ENCODE peak calls at places on chromosomes 5 and 9, in seven cellular contexts. T is A673, E is astrocyte, K is breast epithelium, N is thoracic aorta, L is spleen, A is AG10803. Y is an unnamed sample.

GRCh38 chr5:175747539-175748060 is 89.7 kb downstream of the HRH2 start:
- DNase-seq in T (no peak), E (no peak), K (no peak), N (no peak), L (no peak), A (no peak), Y (no peak)

GRCh38 chr9:72304538-72304937 is 60.5 kb downstream of the ZFAND5 start:
- DNase-seq in T (no peak), E (no peak), K (no peak), N (no peak), L (no peak), A (no peak), Y (no peak)

GRCh38 chr5:149999359-149999758 is 1.1 kb downstream of the TIGD6 start:
- DNase-seq in T (no peak), E (no peak), K (no peak), N (no peak), L (no peak), A (no peak), Y (peak)

GRCh38 chr5:68382640-68383039 is 167.1 kb downstream of the PIK3R1 start:
- DNase-seq in T (no peak), E (no peak), K (no peak), N (no peak), L (no peak), A (no peak), Y (peak)

GRCh38 chr5:32814620-32815019 is 103.5 kb downstream of the NPR3 start:
- DNase-seq in T (no peak), E (peak), K (no peak), N (no peak), L (no peak), A (peak), Y (peak)

GRCh38 chr5:112248643-112249042 is 170.4 kb downstream of the EPB41L4A start:
- DNase-seq in T (no peak), E (no peak), K (no peak), N (no peak), L (no peak), A (no peak), Y (no peak)

GRCh38 chr5:80346055-80346454 is 26.3 kb downstream of the SPZ1 start:
- DNase-seq in T (peak), E (no peak), K (no peak), N (no peak), L (no peak), A (no peak), Y (peak)

GRCh38 chr5:19044931-19045695 is 942.9 kb downstream of the CDH18 start:
- DNase-seq in T (no peak), E (no peak), K (no peak), N (no peak), L (no peak), A (no peak), Y (no peak)

GRCh38 chr9:132042324-132042723 is 37.3 kb downstream of the MED27 start:
- DNase-seq in T (peak), E (peak), K (no peak), N (no peak), L (no peak), A (peak), Y (peak)

GRCh38 chr9:93884808-93885207 is 70.3 kb downstream of the BARX1 start:
- DNase-seq in T (no peak), E (no peak), K (no peak), N (no peak), L (no peak), A (no peak), Y (peak)

GRCh38 chr5:76874088-76874581 is 24.3 kb downstream of the S100Z start:
- DNase-seq in T (no peak), E (peak), K (no peak), N (no peak), L (no peak), A (no peak), Y (no peak)

GRCh38 chr5:95939465-95939864 is 22.2 kb downstream of the ELL2 start:
- DNase-seq in T (no peak), E (no peak), K (no peak), N (no peak), L (no peak), A (no peak), Y (no peak)

GRCh38 chr9:18478517-18479361 is 4.8 kb downstream of the ADAMTSL1 start:
- DNase-seq in T (no peak), E (peak), K (no peak), N (no peak), L (no peak), A (peak), Y (no peak)

GRCh38 chr5:55180016-55180415 is 7.0 kb upstream of the CDC20B start:
- DNase-seq in T (no peak), E (no peak), K (no peak), N (no peak), L (no peak), A (no peak), Y (peak)

GRCh38 chr9:33155393-33155792 is 11.7 kb downstream of the B4GALT1 start:
- DNase-seq in T (no peak), E (peak), K (no peak), N (no peak), L (no peak), A (no peak), Y (no peak)

GRCh38 chr5:79255786-79256557 is 20.0 kb downstream of the JMY start:
- DNase-seq in T (peak), E (peak), K (no peak), N (no peak), L (no peak), A (peak), Y (peak)

GRCh38 chr9:93894691-93895079 is 60.5 kb downstream of the BARX1 start:
- DNase-seq in T (no peak), E (no peak), K (peak), N (no peak), L (peak), A (no peak), Y (no peak)

GRCh38 chr5:73201547-73202513 is 28.8 kb downstream of the TMEM174 start:
- DNase-seq in T (peak), E (peak), K (peak), N (no peak), L (peak), A (peak), Y (peak)

GRCh38 chr5:10513501-10514442 is 50.1 kb upstream of the ANKRD33B start:
- DNase-seq in T (peak), E (peak), K (no peak), N (no peak), L (peak), A (peak), Y (no peak)

GRCh38 chr5:10746711-10747110 is 14.3 kb downstream of the DAP start:
- DNase-seq in T (no peak), E (no peak), K (no peak), N (no peak), L (no peak), A (no peak), Y (peak)

GRCh38 chr9:76893395-76893932 is 12.4 kb downstream of the PRUNE2 start:
- DNase-seq in T (no peak), E (peak), K (no peak), N (peak), L (no peak), A (peak), Y (no peak)

GRCh38 chr9:76733096-76733495 is 31.1 kb upstream of the PCA3 start:
- DNase-seq in T (no peak), E (peak), K (no peak), N (no peak), L (no peak), A (peak), Y (no peak)

GRCh38 chr5:164578911-164579310 is 1073.5 kb downstream of the MAT2B start:
- DNase-seq in T (no peak), E (no peak), K (no peak), N (no peak), L (no peak), A (no peak), Y (no peak)

GRCh38 chr9:104287255-104287872 is 193.3 kb downstream of the SMC2 start:
- DNase-seq in T (no peak), E (no peak), K (no peak), N (no peak), L (no peak), A (no peak), Y (no peak)

GRCh38 chr5:81232449-81233079 is 558 bp upstream of the CKMT2 start:
- DNase-seq in T (no peak), E (no peak), K (no peak), N (peak), L (no peak), A (peak), Y (no peak)

GRCh38 chr5:40853632-40854192 is 12.5 kb downstream of the CARD6 start:
- DNase-seq in T (no peak), E (no peak), K (no peak), N (no peak), L (no peak), A (no peak), Y (peak)

GRCh38 chr5:177367323-177367848 is 9.7 kb downstream of the RGS14 start:
- DNase-seq in T (no peak), E (no peak), K (no peak), N (no peak), L (no peak), A (no peak), Y (no peak)
- TF ChIP-seq CTCF in T (no peak), E (no peak), K (no peak), N (no peak), L (no peak), A (peak), Y (no peak)

GRCh38 chr9:98168952-98169488 is 23.4 kb downstream of the CORO2A start:
- DNase-seq in T (no peak), E (peak), K (peak), N (no peak), L (peak), A (no peak), Y (peak)
- H3K4me3 ChIP-seq in T (no peak), E (no peak), K (no peak), N (no peak), L (no peak), A (no peak), Y (no peak)

DNA sequence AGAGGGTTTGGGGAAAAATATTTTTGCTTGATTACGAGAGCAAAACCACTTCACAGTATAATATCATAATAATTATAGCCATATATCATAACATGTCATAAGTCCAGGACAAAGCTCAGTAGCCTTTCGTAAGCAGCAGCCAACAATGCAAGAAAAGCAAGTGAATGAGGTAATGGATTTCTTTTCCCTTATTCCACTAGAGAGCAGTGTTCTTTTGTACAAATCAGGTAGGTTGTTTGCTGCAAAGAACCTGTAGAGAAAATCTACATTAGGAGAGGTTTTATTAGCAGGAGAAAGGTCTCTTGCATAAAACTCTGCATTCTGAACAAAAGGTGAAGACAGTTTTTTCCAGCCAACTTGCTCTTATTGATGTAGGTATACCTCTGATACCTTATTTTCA is 1033.4 kb downstream of the TLE4 start:
- DNase-seq in T (peak), E (peak), K (no peak), N (no peak), L (no peak), A (peak), Y (peak)
- TF ChIP-seq CTCF in T (peak), E (peak), K (no peak), N (peak), L (no peak), A (peak), Y (peak)

DNA sequence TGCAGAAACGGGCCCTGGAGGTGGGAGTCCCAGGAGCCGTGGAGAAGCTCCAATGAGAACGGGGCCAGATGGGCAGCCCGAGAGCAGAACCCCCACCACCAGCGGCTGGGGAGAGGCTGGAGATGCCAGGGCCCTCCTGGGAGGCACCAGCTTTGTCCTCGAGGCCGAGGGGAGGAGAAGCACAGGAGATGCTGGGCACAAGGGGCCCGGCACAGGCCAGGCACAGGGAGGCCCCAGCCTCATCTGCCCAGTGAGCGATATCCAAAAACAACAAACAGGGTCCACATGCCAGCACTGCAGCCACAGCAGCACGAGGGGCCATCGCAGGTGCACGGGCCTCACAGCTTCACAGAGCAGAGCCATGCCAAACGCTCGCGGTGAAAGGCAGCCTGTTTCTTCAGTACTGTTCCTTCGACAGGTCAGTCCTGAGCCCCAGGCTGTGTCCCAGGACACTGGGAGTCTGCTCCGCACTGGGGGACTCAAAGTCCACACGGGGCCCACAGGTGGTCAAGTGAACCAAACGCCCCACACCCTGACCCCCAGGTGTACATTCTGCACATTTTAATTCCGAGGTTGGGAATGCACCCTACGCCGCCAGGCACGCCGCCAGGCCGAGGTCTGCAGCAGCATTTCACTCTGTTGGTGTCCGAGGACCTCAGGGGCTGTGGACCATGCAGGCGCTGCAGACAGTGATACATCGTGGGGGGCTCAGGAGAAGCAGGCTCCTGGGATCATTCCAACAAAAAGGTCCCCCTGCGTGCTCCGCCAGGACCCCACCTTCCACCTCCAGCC is 9.5 kb downstream of the LPCAT1 start:
- DNase-seq in T (no peak), E (no peak), K (peak), N (peak), L (peak), A (no peak), Y (no peak)
- H3K4me3 ChIP-seq in T (no peak), E (no peak), K (no peak), N (no peak), L (no peak), A (no peak), Y (no peak)

GRCh38 chr5:45696206-45696836 is at the start of gene HCN1:
- DNase-seq in T (peak), E (peak), K (peak), N (no peak), L (peak), A (peak), Y (peak)
- TF ChIP-seq CTCF in T (peak), E (peak), K (no peak), N (peak), L (no peak), A (peak), Y (peak)

GRCh38 chr9:136522354-136523237 is 23.3 kb downstream of the NOTCH1 start:
- DNase-seq in T (no peak), E (no peak), K (no peak), N (no peak), L (no peak), A (no peak), Y (no peak)
- H3K4me3 ChIP-seq in T (no peak), E (no peak), K (no peak), N (no peak), L (no peak), A (no peak), Y (no peak)

GRCh38 chr5:120093178-120093577 is 370.9 kb upstream of the PRR16 start:
- DNase-seq in T (no peak), E (no peak), K (no peak), N (no peak), L (no peak), A (no peak), Y (no peak)
- TF ChIP-seq CTCF in T (no peak), E (no peak), K (no peak), N (no peak), L (no peak), A (no peak), Y (no peak)

DNA sequence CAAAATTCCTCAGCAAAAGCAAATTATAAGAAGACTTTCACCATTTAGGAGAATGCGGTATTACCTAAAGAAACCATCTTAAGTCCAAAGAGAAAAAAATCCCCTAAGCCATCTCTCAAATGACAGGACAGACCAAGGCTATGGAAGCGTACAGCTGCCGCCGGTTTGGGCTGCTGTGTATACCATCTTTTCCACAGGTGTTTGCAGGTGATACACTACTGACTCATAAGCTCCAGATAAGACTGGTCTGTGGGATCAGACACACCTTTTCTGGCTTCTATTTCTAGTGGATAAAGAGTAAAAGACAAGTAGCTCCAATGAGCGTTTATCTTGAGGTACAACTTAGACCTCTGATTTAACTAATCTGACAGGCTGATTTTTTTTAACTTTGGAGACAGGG is 7.7 kb downstream of the CDKN2AIPNL start:
- DNase-seq in T (no peak), E (no peak), K (no peak), N (no peak), L (no peak), A (no peak), Y (peak)
- H3K4me3 ChIP-seq in T (no peak), E (no peak), K (no peak), N (no peak), L (no peak), A (no peak), Y (no peak)

GRCh38 chr9:108854094-108854493 is 1.7 kb downstream of the ACTL7B start:
- DNase-seq in T (no peak), E (no peak), K (no peak), N (no peak), L (no peak), A (no peak), Y (no peak)

GRCh38 chr9:108851138-108851537 is 4.6 kb downstream of the ACTL7B start:
- DNase-seq in T (no peak), E (no peak), K (no peak), N (no peak), L (no peak), A (no peak), Y (no peak)

GRCh38 chr9:108852089-108852488 is 3.7 kb downstream of the ACTL7B start:
- DNase-seq in T (no peak), E (no peak), K (no peak), N (no peak), L (no peak), A (no peak), Y (no peak)

GRCh38 chr9:108854641-108855528 is 901 bp downstream of the ACTL7B start:
- DNase-seq in T (peak), E (no peak), K (no peak), N (no peak), L (no peak), A (no peak), Y (no peak)

DNA sequence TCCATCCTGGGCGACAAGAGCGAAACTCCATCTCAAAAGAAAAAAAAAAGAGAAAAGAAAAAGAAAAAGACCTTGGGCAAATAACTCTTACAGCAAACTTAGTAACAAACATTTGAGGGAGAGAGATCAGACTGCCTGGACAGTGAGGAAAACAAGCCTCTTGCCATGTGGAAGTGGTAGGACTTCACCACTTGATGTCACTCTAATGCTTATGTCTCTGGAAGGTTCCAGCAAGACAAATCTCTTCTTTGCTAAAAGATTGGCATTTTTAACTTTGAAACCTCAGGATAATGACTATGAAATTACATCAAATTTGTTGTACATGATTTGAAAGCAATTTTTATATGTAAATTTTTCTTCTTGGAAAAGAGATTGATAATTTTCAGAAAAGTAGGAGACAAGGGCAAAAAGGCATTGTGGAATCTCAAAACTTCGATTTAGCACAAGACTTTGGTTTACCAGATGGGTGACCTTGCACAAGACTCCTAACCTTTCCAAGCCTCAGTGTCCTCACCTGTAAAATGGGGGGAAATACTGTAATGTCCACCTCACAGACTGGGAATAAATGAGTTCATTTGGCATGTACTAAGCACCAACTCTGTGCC is 5.4 kb downstream of the ACTL7B start:
- DNase-seq in T (peak), E (peak), K (no peak), N (no peak), L (no peak), A (peak), Y (peak)
- TF ChIP-seq CTCF in T (peak), E (peak), K (no peak), N (no peak), L (no peak), A (peak), Y (peak)

Y was measured in epithelial cell of esophagus.